ENCODE peak calls at places on chromosomes 7 and 10, in four cellular contexts. P is K562, L is HepG2, O is GM12878. J is an unnamed sample.

GRCh38 chr7:22393825-22394458 is 37.0 kb upstream of the RAPGEF5 start:
- DNase-seq in P (no peak), L (no peak), O (no peak), J (no peak)

GRCh38 chr10:114768394-114768786 is 53.2 kb upstream of the FHIP2A start:
- DNase-seq in P (no peak), L (no peak), O (no peak), J (no peak)

GRCh38 chr10:132538031-132538789 is 623 bp downstream of the INPP5A start:
- DNase-seq in P (no peak), L (no peak), O (no peak), J (peak; percentile 40)

GRCh38 chr7:44965441-44965903 is 13.3 kb downstream of the MYO1G start:
- DNase-seq in P (no peak), L (no peak), O (no peak), J (no peak)

GRCh38 chr10:126191192-126191591 is 197.1 kb downstream of the ADAM12 start:
- DNase-seq in P (no peak), L (no peak), O (no peak), J (peak; percentile 66)

GRCh38 chr7:2939193-2939885 is 95.2 kb upstream of the GNA12 start:
- DNase-seq in P (no peak), L (no peak), O (no peak), J (no peak)

GRCh38 chr7:130441408-130441854 is 615 bp upstream of the CEP41 start:
- DNase-seq in P (peak; percentile 31), L (no peak), O (no peak), J (peak; percentile 13)

GRCh38 chr7:100891555-100891954 is 2.0 kb upstream of the UFSP1 start:
- DNase-seq in P (no peak), L (no peak), O (no peak), J (no peak)

GRCh38 chr7:106069471-106070200 is 42.5 kb downstream of the SYPL1 start:
- DNase-seq in P (no peak), L (no peak), O (no peak), J (no peak)

GRCh38 chr10:91635401-91636400 is 2.8 kb upstream of the PPP1R3C start:
- DNase-seq in P (peak; percentile 52), L (peak; percentile 73), O (no peak), J (peak; percentile 59)

GRCh38 chr7:36686499-36686898 is 37.8 kb downstream of the AOAH start:
- DNase-seq in P (no peak), L (no peak), O (no peak), J (no peak)

GRCh38 chr7:72538147-72538546 is 126.0 kb upstream of the CALN1 start:
- DNase-seq in P (no peak), L (peak; percentile 4), O (no peak), J (no peak)

GRCh38 chr10:109823196-109823595 is 100.1 kb downstream of the XPNPEP1 start:
- DNase-seq in P (no peak), L (no peak), O (no peak), J (no peak)

GRCh38 chr10:36441557-36441956 is 683.8 kb upstream of the ANKRD30A start:
- DNase-seq in P (no peak), L (no peak), O (no peak), J (no peak)

GRCh38 chr10:125144693-125145623 is 15.4 kb downstream of the CTBP2 start:
- DNase-seq in P (peak; percentile 65), L (no peak), O (no peak), J (peak; percentile 71)

GRCh38 chr10:67697646-67698245 is 1.8 kb upstream of the CTNNA3 start:
- DNase-seq in P (peak; percentile 22), L (peak; percentile 37), O (no peak), J (peak; percentile 35)

GRCh38 chr7:36726806-36727503 is 2.7 kb upstream of the AOAH start:
- DNase-seq in P (no peak), L (no peak), O (no peak), J (no peak)

GRCh38 chr7:158235862-158236261 is 351.8 kb downstream of the PTPRN2 start:
- DNase-seq in P (peak; percentile 4), L (no peak), O (no peak), J (no peak)

GRCh38 chr10:47286116-47286505 is 13.9 kb upstream of the GDF10 start:
- DNase-seq in P (no peak), L (no peak), O (no peak), J (no peak)

GRCh38 chr10:105691811-105692210 is 1050.7 kb downstream of the SORCS3 start:
- DNase-seq in P (no peak), L (no peak), O (no peak), J (no peak)

GRCh38 chr10:59896186-59896585 is 10.2 kb downstream of the CCDC6 start:
- DNase-seq in P (no peak), L (no peak), O (no peak), J (no peak)

GRCh38 chr7:107661865-107662379 is 1.3 kb downstream of the SLC26A4 start:
- DNase-seq in P (no peak), L (no peak), O (no peak), J (no peak)

GRCh38 chr10:44382131-44382858 is 2.6 kb downstream of the CXCL12 start:
- DNase-seq in P (no peak), L (no peak), O (no peak), J (no peak)

GRCh38 chr10:112375721-112376577 is 2.0 kb downstream of the ACSL5 start:
- DNase-seq in P (no peak), L (peak; percentile 56), O (peak; percentile 48), J (no peak)

GRCh38 chr7:142477079-142477651 is 219.3 kb upstream of the PRSS58 start:
- DNase-seq in P (no peak), L (no peak), O (no peak), J (no peak)

GRCh38 chr7:99789441-99790070 is 5.6 kb upstream of the CYP3A4 start:
- DNase-seq in P (no peak), L (no peak), O (no peak), J (no peak)

GRCh38 chr7:107924841-107925490 is 34.0 kb downstream of the DLD start:
- DNase-seq in P (no peak), L (no peak), O (peak; percentile 51), J (no peak)

GRCh38 chr7:26508481-26508880 is 216.8 kb downstream of the SNX10 start:
- DNase-seq in P (no peak), L (no peak), O (no peak), J (no peak)

GRCh38 chr10:63866747-63867140 is 345.5 kb downstream of the REEP3 start:
- DNase-seq in P (peak; percentile 49), L (peak; percentile 3), O (no peak), J (peak; percentile 22)

GRCh38 chr10:29590598-29591415 is 44.0 kb downstream of the SVIL start:
- DNase-seq in P (peak; percentile 54), L (peak; percentile 26), O (no peak), J (peak; percentile 26)

GRCh38 chr7:111697771-111698170 is 135.5 kb upstream of the IMMP2L start:
- DNase-seq in P (no peak), L (no peak), O (no peak), J (no peak)

GRCh38 chr7:8212638-8213037 is 49.3 kb downstream of the ICA1 start:
- DNase-seq in P (no peak), L (no peak), O (no peak), J (no peak)

GRCh38 chr10:16466001-16466400 is 29.2 kb downstream of the PTER start:
- DNase-seq in P (no peak), L (no peak), O (no peak), J (no peak)

GRCh38 chr7:96285579-96285978 is 36.3 kb downstream of the SLC25A13 start:
- DNase-seq in P (no peak), L (no peak), O (no peak), J (no peak)

GRCh38 chr7:7982904-7983303 is 14.3 kb downstream of the GLCCI1 start:
- DNase-seq in P (no peak), L (no peak), O (no peak), J (no peak)

GRCh38 chr10:49135575-49136313 is 1.9 kb upstream of the FAM170B start:
- DNase-seq in P (no peak), L (no peak), O (no peak), J (no peak)

GRCh38 chr7:33819658-33820057 is 85.7 kb upstream of the BMPER start:
- DNase-seq in P (no peak), L (no peak), O (no peak), J (no peak)

GRCh38 chr7:77825140-77825539 is 26.6 kb downstream of the PHTF2 start:
- DNase-seq in P (no peak), L (no peak), O (no peak), J (no peak)

GRCh38 chr10:95693331-95693667 is 428 bp downstream of the TCTN3 start:
- DNase-seq in P (no peak), L (no peak), O (no peak), J (peak; percentile 17)

GRCh38 chr10:84715911-84716310 is 387.5 kb downstream of the CCSER2 start:
- DNase-seq in P (peak; percentile 64), L (peak; percentile 41), O (no peak), J (peak; percentile 72)
- TF ChIP-seq FOXM1 in P (no peak), L (no peak), O (no peak), J (no peak)

GRCh38 chr7:20331231-20331880 is 656 bp downstream of the ITGB8 start:
- DNase-seq in P (no peak), L (no peak), O (no peak), J (no peak)
- TF ChIP-seq SP1 in P (no peak), L (no peak), O (no peak), J (no peak)

GRCh38 chr7:126443951-126444350 is 808.8 kb downstream of the GRM8 start:
- DNase-seq in P (no peak), L (no peak), O (no peak), J (no peak)
- TF ChIP-seq FOXK2 in P (no peak), L (no peak), O (no peak), J (no peak)

GRCh38 chr7:90642978-90643377 is 46.9 kb downstream of the CDK14 start:
- DNase-seq in P (no peak), L (no peak), O (no peak), J (no peak)

GRCh38 chr7:90648834-90649233 is 52.7 kb downstream of the CDK14 start:
- DNase-seq in P (no peak), L (no peak), O (no peak), J (no peak)

GRCh38 chr7:90648107-90648506 is 52.0 kb downstream of the CDK14 start:
- DNase-seq in P (no peak), L (no peak), O (no peak), J (no peak)

GRCh38 chr7:90645784-90646183 is 49.7 kb downstream of the CDK14 start:
- DNase-seq in P (no peak), L (no peak), O (no peak), J (no peak)
- TF ChIP-seq FOXM1 in P (no peak), L (no peak), O (no peak), J (no peak)

GRCh38 chr10:62831346-62831745 is 15.2 kb upstream of the EGR2 start:
- DNase-seq in P (no peak), L (no peak), O (no peak), J (no peak)

GRCh38 chr10:62829622-62830021 is 13.5 kb upstream of the EGR2 start:
- DNase-seq in P (no peak), L (no peak), O (no peak), J (no peak)

GRCh38 chr10:62830577-62831122 is 14.5 kb upstream of the EGR2 start:
- DNase-seq in P (no peak), L (no peak), O (no peak), J (no peak)

GRCh38 chr10:62826275-62826674 is 10.1 kb upstream of the EGR2 start:
- DNase-seq in P (no peak), L (no peak), O (no peak), J (no peak)
- TF ChIP-seq SP1 in P (no peak), L (no peak), O (no peak), J (no peak)

J was measured in HEK293T.